ENCODE peak calls at places on chromosome 21, in nine cellular contexts. Z is progenitor cell of endocrine pancreas, E is GM23338, G is choroid plexus epithelial cell, U is fibroblast of lung, K is mesothelial cell of epicardium, P is K562, M is OCI-LY7, T is lung. V is an unnamed sample.
A peak's percentile ranks its signal among the peaks of the same experiment; 100 is the strongest.

GRCh38 chr21:42346441-42346840 is 4.4 kb downstream of the TFF2 start:
- DNase-seq in Z (no peak), E (no peak), G (no peak), U (no peak), K (no peak), P (no peak), M (no peak), T (no peak), V (no peak)

GRCh38 chr21:31560479-31560878 is 99.0 kb upstream of the SOD1 start:
- DNase-seq in Z (no peak), E (no peak), G (no peak), U (no peak), K (no peak), P (no peak), M (no peak), T (no peak), V (no peak)

GRCh38 chr21:17189963-17190362 is 322.9 kb upstream of the CXADR start:
- DNase-seq in Z (no peak), E (no peak), G (no peak), U (no peak), K (no peak), P (no peak), M (no peak), T (no peak), V (no peak)

GRCh38 chr21:42607525-42608102 is 45.8 kb upstream of the PDE9A start:
- DNase-seq in Z (no peak), E (no peak), G (no peak), U (no peak), K (no peak), P (no peak), M (no peak), T (no peak), V (no peak)

GRCh38 chr21:42220138-42220701 is 1.3 kb downstream of the ABCG1 start:
- DNase-seq in Z (no peak), E (peak; percentile 83), G (peak; percentile 86), U (peak; percentile 63), K (peak; percentile 62), P (no peak), M (peak; percentile 89), T (no peak), V (peak; percentile 84)

GRCh38 chr21:15667010-15667409 is 62.8 kb upstream of the USP25 start:
- DNase-seq in Z (no peak), E (no peak), G (peak; percentile 74), U (peak; percentile 65), K (no peak), P (no peak), M (no peak), T (no peak), V (no peak)

GRCh38 chr21:14520535-14520934 is 25.6 kb downstream of the SAMSN1 start:
- DNase-seq in Z (no peak), E (peak; percentile 27), G (peak; percentile 1), U (no peak), K (no peak), P (no peak), M (no peak), T (no peak), V (no peak)

GRCh38 chr21:31596055-31596454 is 63.4 kb upstream of the SOD1 start:
- DNase-seq in Z (no peak), E (no peak), G (no peak), U (no peak), K (no peak), P (no peak), M (no peak), T (no peak), V (no peak)

GRCh38 chr21:41477641-41478318 is 30.2 kb downstream of the TMPRSS2 start:
- DNase-seq in Z (no peak), E (peak; percentile 62), G (no peak), U (peak; percentile 33), K (no peak), P (no peak), M (peak; percentile 29), T (no peak), V (no peak)

GRCh38 chr21:35408401-35408800 is 359.3 kb upstream of the RUNX1 start:
- DNase-seq in Z (no peak), E (no peak), G (no peak), U (peak; percentile 53), K (no peak), P (no peak), M (no peak), T (no peak), V (no peak)

GRCh38 chr21:32844076-32844475 is 72.5 kb upstream of the PAXBP1 start:
- DNase-seq in Z (no peak), E (no peak), G (no peak), U (no peak), K (no peak), P (no peak), M (no peak), T (no peak), V (no peak)

GRCh38 chr21:32843561-32843960 is 72.0 kb upstream of the PAXBP1 start:
- DNase-seq in Z (no peak), E (no peak), G (no peak), U (no peak), K (no peak), P (no peak), M (no peak), T (no peak), V (no peak)

DNA sequence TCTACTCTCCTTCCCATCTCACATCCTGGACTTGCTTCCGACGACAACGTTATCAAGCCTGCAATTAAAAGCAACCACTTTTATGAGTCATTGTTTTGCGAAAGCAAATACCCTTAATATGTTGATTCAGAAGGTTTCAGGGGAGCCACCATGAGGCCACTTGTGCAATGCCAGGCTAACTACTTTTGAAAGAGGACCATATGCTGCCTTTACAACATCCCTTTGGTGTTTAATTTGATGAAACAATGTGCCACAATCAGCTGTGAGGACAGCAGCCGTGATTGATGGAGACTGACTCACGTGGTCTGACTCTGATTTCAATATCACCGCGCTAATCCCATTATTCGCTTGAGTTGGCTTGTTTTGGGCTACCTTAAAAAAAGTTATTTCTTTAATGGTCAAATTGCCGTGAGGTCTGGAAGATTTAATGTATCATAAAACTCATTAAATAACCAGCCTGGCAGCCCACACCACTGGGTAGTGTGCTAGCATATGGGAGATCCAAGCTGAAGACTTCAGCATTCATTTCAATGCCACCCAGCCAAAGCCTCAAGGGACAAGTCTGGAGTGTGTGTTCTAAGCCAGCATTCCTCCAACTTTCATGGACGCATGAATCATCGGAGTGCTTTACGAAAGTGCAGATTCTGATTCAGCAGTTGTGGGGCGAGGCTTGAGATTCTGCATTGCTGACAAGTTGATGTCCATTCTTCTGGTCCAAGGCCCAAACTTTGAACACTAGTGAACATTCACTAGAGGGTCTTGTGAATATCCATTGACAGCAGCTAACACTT is 73.3 kb upstream of the PAXBP1 start:
- DNase-seq in Z (no peak), E (no peak), G (peak; percentile 48), U (peak; percentile 71), K (no peak), P (no peak), M (no peak), T (no peak), V (no peak)
- TF ChIP-seq CTCF in Z (no peak), E (peak; percentile 15), G (no peak), U (no peak), K (no peak), P (no peak), M (no peak), T (no peak), V (no peak)

DNA sequence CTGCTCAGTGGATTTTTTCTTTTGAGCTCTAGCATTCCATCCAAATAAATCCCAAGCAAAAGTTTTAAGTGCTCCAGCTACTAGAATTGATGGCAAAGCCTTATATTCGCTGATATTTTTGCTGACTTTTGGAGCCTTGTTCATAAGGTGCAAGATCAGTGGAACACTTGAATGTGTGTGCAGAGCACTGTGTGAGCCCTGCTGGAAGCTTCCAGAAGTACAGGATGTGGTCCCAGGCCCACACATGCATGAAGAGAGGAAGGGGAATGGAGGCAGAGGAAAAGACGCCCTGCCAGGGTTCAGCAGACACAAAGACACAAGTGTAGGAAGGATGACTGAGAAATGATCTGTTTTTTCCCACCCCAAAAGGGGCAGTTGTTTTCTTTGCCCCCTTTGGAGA is 169.4 kb downstream of the KCNJ6 start:
- DNase-seq in Z (no peak), E (no peak), G (no peak), U (no peak), K (no peak), P (no peak), M (no peak), T (no peak), V (no peak)
- TF ChIP-seq CTCF in Z (peak; percentile 15), E (peak; percentile 28), G (peak; percentile 33), U (peak; percentile 18), K (no peak), P (peak; percentile 10), M (no peak), T (no peak), V (no peak)

DNA sequence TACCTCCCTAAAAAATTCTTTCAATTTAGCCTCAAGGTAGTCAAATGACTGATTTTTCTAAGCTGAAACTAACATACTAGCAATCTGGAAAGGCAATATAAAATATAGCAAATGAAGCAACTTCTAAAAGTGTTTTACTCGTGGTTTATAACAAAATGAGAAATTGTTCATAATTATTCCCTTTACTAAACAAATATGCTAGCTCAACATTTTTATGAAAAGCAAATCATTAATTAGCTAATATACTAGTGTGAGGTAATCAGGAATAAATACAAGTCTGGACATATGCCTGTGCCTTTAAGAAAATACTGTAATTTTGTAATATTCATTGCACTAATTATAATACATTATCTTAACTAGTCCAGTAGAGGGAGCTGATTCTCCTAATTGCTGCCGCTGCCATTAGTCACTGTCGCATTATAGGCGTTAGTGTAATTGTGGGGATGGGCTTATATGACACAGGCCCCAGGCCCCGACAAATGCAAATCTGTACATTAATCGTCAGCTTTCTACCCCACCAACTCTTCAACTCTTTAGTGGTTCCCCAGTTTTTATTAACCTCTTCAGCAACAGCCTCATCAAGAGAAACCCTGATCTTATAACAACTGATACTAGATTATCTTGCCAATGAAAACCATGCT is 160.9 kb downstream of the GABPA start:
- DNase-seq in Z (no peak), E (peak; percentile 66), G (peak; percentile 55), U (peak; percentile 39), K (no peak), P (peak; percentile 21), M (peak; percentile 30), T (no peak), V (peak; percentile 17)
- TF ChIP-seq CTCF in Z (peak; percentile 35), E (peak; percentile 60), G (peak; percentile 69), U (peak; percentile 57), K (no peak), P (peak; percentile 49), M (peak; percentile 69), T (no peak), V (peak; percentile 63)

DNA sequence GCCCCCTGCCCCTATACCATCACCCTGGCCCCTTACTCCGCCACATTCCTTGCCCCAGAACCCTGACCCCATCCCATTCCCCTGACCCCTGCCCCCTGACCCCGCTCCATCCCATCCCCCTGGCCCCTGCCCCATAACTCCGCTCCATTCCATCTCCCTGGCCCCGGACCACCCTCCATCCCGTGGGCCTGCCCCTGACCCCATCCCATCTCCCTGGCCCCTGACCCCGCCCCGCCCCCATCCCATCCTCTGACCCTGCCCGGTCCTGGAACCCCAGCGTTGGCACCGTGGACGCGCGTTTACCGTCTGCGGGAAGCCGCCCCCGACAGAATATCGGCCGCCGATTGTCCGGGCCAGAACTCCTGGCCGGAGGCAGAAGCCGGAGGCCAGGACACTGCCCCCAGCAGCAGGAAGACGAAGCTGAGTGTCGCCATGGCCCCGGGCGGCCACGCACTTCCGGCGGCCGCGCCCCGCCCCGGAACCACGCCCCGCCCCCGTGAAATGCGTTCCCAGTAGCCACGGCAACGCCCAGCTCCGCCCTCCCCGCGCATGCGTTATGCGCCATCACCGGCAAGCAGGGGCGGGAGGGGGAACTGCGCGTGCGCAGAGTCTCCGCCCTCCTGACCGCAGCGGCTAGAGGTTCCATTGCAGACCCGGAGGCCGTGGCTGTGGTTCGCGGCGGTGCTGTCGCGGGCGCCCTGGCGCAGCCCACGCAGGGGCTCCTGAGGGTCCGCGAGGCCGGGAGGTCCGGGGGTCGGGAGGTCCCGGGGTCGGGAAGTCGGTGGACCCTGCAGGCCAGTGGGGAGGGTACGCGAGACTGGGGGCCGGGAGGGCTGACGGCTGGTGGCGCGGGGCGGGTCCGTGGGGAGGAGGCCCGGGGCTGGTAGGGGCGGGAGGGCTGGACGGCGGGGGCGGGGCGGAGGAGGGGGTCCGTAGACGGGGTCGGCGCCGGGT is at the start of gene POFUT2:
- DNase-seq in Z (peak; percentile 99), E (peak; percentile 94), G (peak; percentile 96), U (peak; percentile 85), K (peak; percentile 100), P (peak; percentile 100), M (peak; percentile 95), T (peak; percentile 97), V (peak; percentile 97)
- TF ChIP-seq CTCF in Z (no peak), E (no peak), G (no peak), U (no peak), K (no peak), P (no peak), M (no peak), T (no peak), V (no peak)